ENCODE peak calls at places on chromosomes 7 and 10, in seven cellular contexts. C is thoracic aorta, K is body of pancreas, V is upper lobe of left lung, U is psoas muscle, X is cardiac muscle cell, N is spleen. S is an unnamed sample. For H3K27me3, the result is how much of the 10 kb centered on the place peaks cover.

GRCh38 chr10:8369666-8370065 is 315.2 kb downstream of the GATA3 start:
- DNase-seq in V (no peak), C (no peak), U (no peak), N (no peak), X (peak), K (no peak), S (no peak)

GRCh38 chr7:90592036-90592435 is 4.1 kb upstream of the CDK14 start:
- DNase-seq in C (no peak), X (no peak), K (no peak), N (no peak), V (no peak), U (no peak), S (no peak)

GRCh38 chr10:86716466-86716865 is 40.0 kb upstream of the BMPR1A start:
- DNase-seq in K (no peak), C (no peak), U (no peak), N (no peak), X (no peak), V (no peak), S (no peak)

GRCh38 chr7:47453093-47454056 is 128.5 kb downstream of the TNS3 start:
- DNase-seq in C (peak), N (no peak), X (peak), V (peak), K (peak), U (peak), S (peak)

GRCh38 chr7:21526007-21526406 is 16.8 kb upstream of the DNAH11 start:
- DNase-seq in K (no peak), U (no peak), C (no peak), N (no peak), V (no peak), X (peak), S (no peak)

GRCh38 chr10:77084431-77085144 is 553.0 kb downstream of the KCNMA1 start:
- DNase-seq in V (peak), U (peak), C (no peak), X (peak), K (no peak), N (no peak), S (no peak)

GRCh38 chr7:18317956-18318355 is 177.6 kb upstream of the HDAC9 start:
- DNase-seq in U (no peak), V (no peak), X (peak), N (no peak), C (no peak), K (no peak), S (no peak)

GRCh38 chr10:33126742-33127141 is 168.7 kb upstream of the ITGB1 start:
- DNase-seq in K (no peak), U (no peak), C (no peak), V (no peak), X (no peak), N (no peak), S (no peak)

GRCh38 chr10:22420787-22421517 is 75.7 kb downstream of the SPAG6 start:
- DNase-seq in C (no peak), V (no peak), K (no peak), U (no peak), X (peak), N (no peak), S (no peak)

GRCh38 chr10:103441206-103441605 is 11.0 kb downstream of the CALHM2 start:
- DNase-seq in X (no peak), N (no peak), K (no peak), U (no peak), C (no peak), V (no peak), S (no peak)

GRCh38 chr10:86962981-86963310 is 4.5 kb downstream of the SNCG start:
- DNase-seq in X (no peak), U (no peak), K (no peak), C (no peak), N (peak), V (no peak), S (no peak)

GRCh38 chr10:17992266-17992665 is 40.5 kb downstream of the SLC39A12 start:
- DNase-seq in U (no peak), V (no peak), N (no peak), X (no peak), C (no peak), K (no peak), S (no peak)

GRCh38 chr10:87691515-87692070 is 31.9 kb downstream of the PAPSS2 start:
- DNase-seq in X (no peak), K (no peak), V (no peak), C (no peak), N (no peak), U (no peak), S (peak)

GRCh38 chr7:107816053-107816566 is 13.1 kb upstream of the SLC26A3 start:
- DNase-seq in U (no peak), X (peak), V (no peak), C (no peak), N (no peak), K (no peak), S (no peak)

GRCh38 chr10:125067764-125068163 is 92.6 kb downstream of the CTBP2 start:
- DNase-seq in V (no peak), N (no peak), K (no peak), X (no peak), U (no peak), C (no peak), S (no peak)
- H3K27ac ChIP-seq in V (no peak), N (no peak), K (peak), X (no peak), U (peak), C (no peak), S (no peak)

DNA sequence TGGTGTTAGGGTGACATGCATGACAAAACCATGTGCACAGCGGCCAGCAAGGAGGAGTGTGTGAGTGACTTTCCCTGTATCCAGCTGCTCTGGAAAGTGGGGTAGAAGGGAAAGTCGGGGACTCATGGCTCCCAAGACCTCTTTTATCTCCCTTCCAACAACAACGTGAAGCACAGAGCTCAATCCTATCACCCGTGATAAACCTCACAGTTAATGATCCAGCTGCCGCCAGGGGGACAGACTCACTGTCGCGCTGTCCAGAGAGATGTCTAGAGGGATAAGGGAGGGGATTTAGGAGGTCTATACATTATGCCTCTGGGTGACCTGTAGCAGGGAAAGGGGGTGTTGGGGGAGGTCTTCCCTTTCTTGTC is 83.9 kb upstream of the SMNDC1 start:
- DNase-seq in V (no peak), N (no peak), K (no peak), C (no peak), U (no peak), X (no peak), S (no peak)
- TF ChIP-seq CTCF in V (no peak), N (no peak), K (no peak), C (no peak), U (no peak), X (peak), S (no peak)

GRCh38 chr7:150784954-150785353 is 15.2 kb downstream of the TMEM176B start:
- DNase-seq in N (no peak), C (no peak), V (no peak), K (no peak), U (no peak), X (no peak), S (no peak)

GRCh38 chr7:150781016-150781415 is 19.1 kb downstream of the TMEM176B start:
- DNase-seq in K (no peak), V (no peak), N (no peak), U (no peak), X (peak), C (no peak), S (no peak)

GRCh38 chr7:150784120-150784736 is 15.9 kb downstream of the TMEM176B start:
- DNase-seq in V (no peak), C (no peak), K (peak), X (no peak), N (no peak), U (no peak), S (no peak)

GRCh38 chr7:150780249-150780648 is 19.9 kb downstream of the TMEM176B start:
- DNase-seq in N (no peak), C (no peak), K (no peak), V (no peak), U (no peak), X (no peak), S (no peak)

GRCh38 chr7:150781961-150782360 is 18.2 kb downstream of the TMEM176B start:
- DNase-seq in C (no peak), V (no peak), U (no peak), K (no peak), N (no peak), X (no peak), S (no peak)
- H3K27me3 ChIP-seq in C (under half), V (under half), U (under half), K (under half), N (under half), X (under half), S (under half)

GRCh38 chr7:76106893-76107292 is 59.0 kb downstream of the MDH2 start:
- DNase-seq in X (no peak), N (no peak), V (no peak), K (no peak), U (no peak), C (no peak), S (no peak)
- H3K27ac ChIP-seq in X (no peak), N (no peak), V (no peak), K (no peak), U (no peak), C (no peak), S (no peak)

GRCh38 chr7:1263391-1263951 is 30.8 kb downstream of the UNCX start:
- DNase-seq in V (peak), C (no peak), U (peak), N (no peak), X (no peak), K (peak), S (no peak)
- TF ChIP-seq CTCF in V (no peak), C (no peak), U (no peak), N (no peak), X (no peak), K (no peak), S (no peak)

GRCh38 chr10:128287099-128287498 is 160.9 kb upstream of the MKI67 start:
- DNase-seq in C (no peak), V (no peak), X (no peak), U (no peak), N (no peak), K (no peak), S (no peak)

GRCh38 chr10:128286413-128287097 is 160.3 kb upstream of the MKI67 start:
- DNase-seq in N (no peak), V (peak), K (no peak), C (no peak), U (no peak), X (no peak), S (no peak)

GRCh38 chr10:128287921-128288320 is 161.7 kb upstream of the MKI67 start:
- DNase-seq in U (no peak), C (no peak), N (no peak), K (no peak), X (no peak), V (no peak), S (no peak)
- H3K27me3 ChIP-seq in U (under half), C (under half), N (half or more), K (under half), X (half or more), V (under half), S (under half)

DNA sequence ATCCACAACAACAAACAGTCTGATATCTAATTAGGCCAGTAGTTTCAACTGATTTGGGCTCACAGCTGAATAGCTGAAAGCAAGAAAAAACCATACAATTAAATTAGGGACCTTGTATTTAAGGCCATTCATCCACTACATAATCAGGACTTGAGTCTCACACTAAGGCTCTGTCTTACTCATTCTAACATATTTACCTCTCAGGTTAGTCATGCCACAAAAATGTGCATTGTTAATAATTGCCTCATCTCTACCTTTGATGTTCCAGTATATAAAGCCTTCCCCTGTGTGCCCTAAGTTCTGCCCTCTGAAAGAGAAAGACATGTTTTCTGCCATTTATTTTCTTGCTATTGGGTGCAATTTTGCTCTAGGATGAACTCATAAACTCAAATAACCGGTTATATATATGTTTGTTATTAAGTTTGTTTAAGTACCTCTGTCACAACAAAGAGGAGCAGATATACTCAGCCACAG is 5.3 kb upstream of the C1GALT1 start:
- DNase-seq in U (no peak), C (no peak), X (peak), N (no peak), K (no peak), V (no peak), S (no peak)
- H3K27ac ChIP-seq in U (no peak), C (no peak), X (no peak), N (no peak), K (peak), V (no peak), S (no peak)